ENCODE peak calls at places on chromosomes 16 and 17, in seven cellular contexts. N is ovary; J is esophagus squamous epithelium; L is adrenal gland; M is CD8-positive, alpha-beta T cell; S is MG63; H is ascending aorta. Q is an unnamed sample. For H3K9me3, the result is how much of the 10 kb centered on the place peaks cover.

GRCh38 chr17:43418441-43419374 is 19.9 kb downstream of the ARL4D start:
- DNase-seq in N (peak), J (no peak), L (peak), M (no peak), S (peak), H (peak), Q (peak)

GRCh38 chr16:53219795-53220194 is 165.0 kb downstream of the CHD9 start:
- DNase-seq in N (no peak), J (no peak), L (no peak), M (no peak), S (no peak), H (no peak), Q (peak)

GRCh38 chr16:82643936-82644630 is 17.3 kb downstream of the CDH13 start:
- DNase-seq in N (no peak), J (no peak), L (no peak), M (no peak), S (no peak), H (no peak), Q (no peak)

GRCh38 chr17:64055183-64056142 is 35.0 kb upstream of the ICAM2 start:
- DNase-seq in N (no peak), J (no peak), L (no peak), M (no peak), S (no peak), H (no peak), Q (no peak)

GRCh38 chr17:19703106-19703775 is 13.1 kb downstream of the SLC47A2 start:
- DNase-seq in N (no peak), J (no peak), L (no peak), M (no peak), S (no peak), H (no peak), Q (no peak)

GRCh38 chr17:55301521-55302406 is 37.0 kb downstream of the HLF start:
- DNase-seq in N (no peak), J (no peak), L (peak), M (no peak), S (no peak), H (no peak), Q (peak)

GRCh38 chr17:77735051-77735340 is 223.5 kb upstream of the TNRC6C start:
- DNase-seq in N (no peak), J (no peak), L (no peak), M (no peak), S (no peak), H (peak), Q (no peak)

GRCh38 chr17:5364156-5364555 is 55.3 kb downstream of the NUP88 start:
- DNase-seq in N (no peak), J (no peak), L (no peak), M (no peak), S (no peak), H (no peak), Q (peak)

GRCh38 chr16:66619534-66620418 is 15.3 kb downstream of the CMTM3 start:
- DNase-seq in N (no peak), J (no peak), L (no peak), M (no peak), S (no peak), H (no peak), Q (peak)

GRCh38 chr17:46764709-46765401 is 53.6 kb downstream of the WNT3 start:
- DNase-seq in N (no peak), J (no peak), L (peak), M (no peak), S (peak), H (no peak), Q (peak)

GRCh38 chr16:3408561-3409197 is 7.7 kb downstream of the ZNF174 start:
- DNase-seq in N (no peak), J (no peak), L (no peak), M (no peak), S (no peak), H (no peak), Q (no peak)
- H3K9me3 ChIP-seq in N (under half), J (half or more), L (half or more), M (under half), S (half or more), H (half or more), Q (under half)

DNA sequence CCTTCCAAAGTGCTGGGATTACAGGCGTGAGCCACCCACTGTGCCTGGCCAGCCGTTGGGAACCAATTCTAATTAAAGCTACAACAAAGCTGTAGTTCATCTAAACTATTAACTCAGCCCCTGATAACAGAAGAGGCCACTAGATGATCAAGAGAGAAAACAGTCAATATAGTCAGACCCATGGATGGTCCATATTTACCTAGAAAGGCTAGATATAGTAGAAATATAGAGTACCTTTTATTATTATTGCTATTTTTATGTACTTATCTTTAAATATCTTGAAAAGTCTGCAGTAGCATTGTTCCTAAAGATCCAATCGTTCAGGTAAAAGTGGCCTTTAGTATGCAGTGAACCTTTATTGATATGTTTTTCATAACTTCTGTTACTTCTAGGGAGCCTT is 43.2 kb downstream of the RNF213 start:
- DNase-seq in N (no peak), J (no peak), L (no peak), M (no peak), S (no peak), H (no peak), Q (no peak)
- H3K9me3 ChIP-seq in N (under half), J (under half), L (under half), M (under half), S (under half), H (under half), Q (under half)

DNA sequence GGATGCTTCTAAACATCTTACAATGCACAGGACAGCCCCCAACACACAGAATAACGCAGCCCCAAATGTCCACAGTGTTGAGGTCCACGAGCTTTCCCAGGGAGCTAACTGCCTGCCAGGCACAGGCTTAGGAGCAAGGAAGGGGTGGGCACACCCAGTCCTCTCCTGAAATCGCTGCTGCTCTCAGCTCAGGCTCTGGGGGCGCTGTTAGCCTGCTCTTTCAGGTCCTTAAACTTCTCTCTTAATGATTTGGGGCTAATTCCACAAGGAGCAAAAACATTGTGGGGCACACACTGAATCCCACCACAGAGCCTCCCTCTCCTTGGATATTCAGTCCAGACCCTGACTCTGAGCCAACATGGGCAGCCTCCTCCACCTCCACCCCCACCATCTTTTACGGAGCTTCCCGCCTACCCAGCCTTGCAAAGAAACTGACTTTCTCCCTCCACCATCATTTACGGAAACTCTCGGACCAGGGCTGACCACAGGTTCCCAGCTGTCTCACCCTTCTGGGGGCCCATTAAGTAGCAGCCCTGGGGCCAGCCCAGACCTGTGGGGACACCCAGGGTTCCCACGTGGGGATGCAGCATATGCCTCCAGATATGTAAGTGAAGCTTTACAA is 1.1 kb downstream of the CD300H start:
- DNase-seq in N (peak), J (no peak), L (peak), M (peak), S (peak), H (no peak), Q (peak)
- H3K9me3 ChIP-seq in N (under half), J (under half), L (under half), M (under half), S (under half), H (under half), Q (under half)

GRCh38 chr16:31767267-31767666 is 106.3 kb upstream of the ZNF267 start:
- DNase-seq in N (no peak), J (no peak), L (no peak), M (no peak), S (no peak), H (no peak), Q (no peak)
- H3K9me3 ChIP-seq in N (under half), J (half or more), L (half or more), M (half or more), S (under half), H (half or more), Q (under half)

DNA sequence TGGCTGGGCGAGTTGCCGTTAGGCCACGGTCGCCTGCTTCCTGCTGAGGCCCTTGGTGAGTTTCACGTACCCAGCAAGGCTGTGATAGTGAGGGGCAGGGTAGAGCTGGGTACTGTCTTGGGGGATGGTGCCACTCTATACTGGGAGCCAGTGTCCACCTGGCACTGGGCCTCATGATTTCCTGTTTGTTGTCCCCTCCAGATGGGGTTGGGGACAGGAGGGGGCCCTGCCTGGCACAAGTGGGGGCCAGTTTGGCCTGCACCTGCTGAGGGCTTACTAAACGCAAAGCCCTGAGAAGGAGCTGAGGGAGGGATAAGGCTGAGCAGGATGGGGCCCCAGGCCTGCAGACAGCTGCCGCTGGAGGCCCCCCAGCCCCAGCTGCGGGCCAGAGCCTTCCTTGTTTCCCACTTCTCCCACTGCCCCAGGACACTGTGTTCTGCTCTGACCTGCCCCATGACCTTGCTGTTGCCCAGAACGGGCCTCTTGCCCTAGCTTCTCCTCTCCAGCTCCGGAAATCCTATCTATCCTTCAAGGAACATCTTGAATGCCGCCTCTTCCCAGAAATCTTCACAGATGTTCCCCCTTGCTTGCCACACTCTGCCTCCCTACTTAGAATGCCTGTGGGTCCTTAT is 25.4 kb downstream of the GJD3 start:
- DNase-seq in N (peak), J (no peak), L (no peak), M (no peak), S (no peak), H (no peak), Q (no peak)
- H3K9me3 ChIP-seq in N (under half), J (under half), L (under half), M (under half), S (under half), H (under half), Q (under half)

GRCh38 chr16:35906440-35906839 is 2447.0 kb downstream of the TP53TG3F start:
- DNase-seq in N (no peak), J (no peak), L (no peak), M (no peak), S (no peak), H (no peak), Q (no peak)
- H3K9me3 ChIP-seq in N (under half), J (under half), L (under half), M (under half), S (under half), H (under half), Q (under half)

GRCh38 chr17:22505660-22506059 is 813.3 kb downstream of the KCNJ18 start:
- DNase-seq in N (no peak), J (no peak), L (no peak), M (no peak), S (no peak), H (no peak), Q (no peak)

GRCh38 chr17:22506231-22506630 is 813.9 kb downstream of the KCNJ18 start:
- DNase-seq in N (no peak), J (no peak), L (no peak), M (no peak), S (no peak), H (no peak), Q (no peak)

GRCh38 chr17:22506861-22507260 is 814.5 kb downstream of the KCNJ18 start:
- DNase-seq in N (no peak), J (no peak), L (no peak), M (no peak), S (no peak), H (no peak), Q (no peak)

GRCh38 chr17:22510504-22510903 is 818.2 kb downstream of the KCNJ18 start:
- DNase-seq in N (no peak), J (no peak), L (no peak), M (no peak), S (no peak), H (no peak), Q (no peak)

DNA sequence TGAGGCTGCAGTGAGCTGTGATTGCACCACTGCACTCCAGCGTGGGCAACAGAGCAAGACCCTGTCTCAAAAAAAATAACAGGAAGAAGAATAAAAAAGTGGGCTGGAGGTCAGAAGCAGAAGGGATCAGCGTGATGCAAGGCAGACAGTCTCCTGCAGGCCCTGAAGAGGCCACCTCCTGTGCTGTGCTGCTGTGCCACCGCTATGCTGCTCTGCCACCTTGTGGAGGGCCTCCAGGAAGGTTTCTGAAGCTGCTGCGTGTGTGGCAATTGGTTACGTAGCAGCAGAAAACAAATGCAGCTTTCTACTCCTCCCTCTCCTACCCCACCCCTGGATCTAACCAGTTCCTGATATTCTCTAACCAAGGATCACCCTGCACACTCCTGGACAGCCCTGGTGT is 815.5 kb downstream of the KCNJ18 start:
- DNase-seq in N (no peak), J (no peak), L (peak), M (no peak), S (no peak), H (no peak), Q (no peak)
- H3K9me3 ChIP-seq in N (under half), J (under half), L (under half), M (under half), S (under half), H (under half), Q (under half)

GRCh38 chr16:35754391-35755369 is 2295.3 kb downstream of the TP53TG3F start:
- DNase-seq in N (no peak), J (no peak), L (no peak), M (no peak), S (no peak), H (no peak), Q (no peak)
- H3K9me3 ChIP-seq in N (under half), J (under half), L (under half), M (under half), S (under half), H (under half), Q (under half)

DNA sequence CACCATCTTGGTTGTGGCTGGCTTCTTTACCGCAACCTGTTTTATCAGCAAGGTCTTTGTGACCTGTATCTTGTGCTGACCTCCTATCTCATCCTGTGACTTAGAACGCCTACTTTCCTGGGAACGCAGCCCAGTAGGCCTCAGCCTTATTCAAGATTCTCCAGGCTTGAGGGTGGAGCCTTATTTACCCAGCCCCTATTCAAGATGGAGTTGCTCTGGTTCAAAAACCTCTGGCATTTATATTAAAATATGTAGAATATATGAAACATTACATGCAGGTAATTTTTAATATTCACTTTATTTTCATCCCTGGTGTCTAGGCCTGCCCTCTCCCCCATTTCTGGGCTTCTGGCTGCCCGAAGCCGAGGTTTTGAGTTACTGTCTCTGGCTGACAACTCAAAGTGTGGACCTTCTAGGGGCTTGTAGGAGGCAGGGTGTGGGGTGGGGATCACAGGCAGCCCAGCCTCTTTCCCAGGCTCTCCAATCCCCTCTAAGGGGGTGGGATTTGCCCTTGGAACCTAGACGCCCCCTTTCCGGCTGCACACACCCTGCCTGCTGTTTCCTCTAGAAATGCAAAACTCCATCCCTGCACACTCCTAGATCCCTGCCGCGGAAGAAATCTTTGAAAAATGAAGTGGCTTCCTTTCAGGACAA is 152.0 kb downstream of the KCNJ12 start:
- DNase-seq in N (no peak), J (no peak), L (peak), M (no peak), S (no peak), H (no peak), Q (no peak)
- H3K9me3 ChIP-seq in N (under half), J (under half), L (under half), M (under half), S (under half), H (under half), Q (under half)

DNA sequence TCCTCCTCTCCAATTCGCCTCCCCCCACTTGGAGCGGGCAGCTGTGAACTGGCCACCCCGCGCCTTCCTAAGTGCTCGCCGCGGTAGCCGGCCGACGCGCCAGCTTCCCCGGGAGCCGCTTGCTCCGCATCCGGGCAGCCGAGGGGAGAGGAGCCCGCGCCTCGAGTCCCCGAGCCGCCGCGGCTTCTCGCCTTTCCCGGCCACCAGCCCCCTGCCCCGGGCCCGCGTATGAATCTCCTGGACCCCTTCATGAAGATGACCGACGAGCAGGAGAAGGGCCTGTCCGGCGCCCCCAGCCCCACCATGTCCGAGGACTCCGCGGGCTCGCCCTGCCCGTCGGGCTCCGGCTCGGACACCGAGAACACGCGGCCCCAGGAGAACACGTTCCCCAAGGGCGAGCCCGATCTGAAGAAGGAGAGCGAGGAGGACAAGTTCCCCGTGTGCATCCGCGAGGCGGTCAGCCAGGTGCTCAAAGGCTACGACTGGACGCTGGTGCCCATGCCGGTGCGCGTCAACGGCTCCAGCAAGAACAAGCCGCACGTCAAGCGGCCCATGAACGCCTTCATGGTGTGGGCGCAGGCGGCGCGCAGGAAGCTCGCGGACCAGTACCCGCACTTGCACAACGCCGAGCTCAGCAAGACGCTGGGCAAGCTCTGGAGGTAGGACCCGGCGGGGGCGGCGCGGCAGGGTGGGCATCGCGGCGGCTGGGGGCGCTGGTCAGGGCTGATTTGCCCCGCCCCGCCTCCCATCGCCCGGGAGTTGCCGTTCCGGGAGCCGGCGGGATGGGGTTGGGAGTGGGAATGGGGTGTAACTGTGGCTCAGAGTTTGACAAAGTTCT is 563 bp downstream of the SOX9 start:
- DNase-seq in N (no peak), J (no peak), L (peak), M (no peak), S (peak), H (no peak), Q (peak)
- H3K9me3 ChIP-seq in N (under half), J (under half), L (under half), M (under half), S (under half), H (under half), Q (under half)

Q was measured in GM23248.